ENCODE peak calls at places on chromosomes 11 and 22, in nine cellular contexts. P, H, V, U, X, K, C, L and I are unnamed samples.

GRCh38 chr11:74870485-74870884 is 78.4 kb downstream of the XRRA1 start:
- DNase-seq in X (no peak), H (no peak), U (peak; percentile 83), V (no peak), L (no peak), P (peak; percentile 63), K (peak; percentile 25), C (no peak), I (no peak)

GRCh38 chr11:102600666-102601065 is 24.5 kb downstream of the MMP20 start:
- DNase-seq in V (no peak), K (no peak), U (no peak), X (no peak), L (no peak), P (no peak), C (no peak), H (no peak), I (no peak)

GRCh38 chr11:67611165-67611564 is 4.4 kb downstream of the NDUFV1 start:
- DNase-seq in V (no peak), H (no peak), L (no peak), K (no peak), C (no peak), P (no peak), U (no peak), X (no peak), I (no peak)

GRCh38 chr11:122046846-122047245 is 69.2 kb downstream of the BLID start:
- DNase-seq in C (no peak), K (no peak), U (no peak), V (no peak), P (no peak), L (no peak), H (no peak), X (no peak), I (no peak)

GRCh38 chr11:83459802-83460201 is 173.6 kb upstream of the CCDC90B start:
- DNase-seq in L (no peak), U (peak; percentile 2), H (no peak), V (no peak), K (peak; percentile 16), C (no peak), X (no peak), P (no peak), I (no peak)

GRCh38 chr11:91904792-91905785 is 319.5 kb upstream of the FAT3 start:
- DNase-seq in U (no peak), C (no peak), V (no peak), P (no peak), K (no peak), H (no peak), X (no peak), L (no peak), I (no peak)

GRCh38 chr11:10405858-10406592 is 49.0 kb upstream of the AMPD3 start:
- DNase-seq in K (peak; percentile 91), U (peak; percentile 94), H (peak; percentile 56), P (peak; percentile 84), C (peak; percentile 84), L (peak; percentile 35), V (peak; percentile 11), X (no peak), I (peak; percentile 64)

GRCh38 chr22:39661842-39662676 is 91.5 kb downstream of the CACNA1I start:
- DNase-seq in C (peak; percentile 25), K (no peak), V (peak; percentile 64), H (peak; percentile 88), U (no peak), X (no peak), P (no peak), L (no peak), I (no peak)

GRCh38 chr11:127059286-127060200 is 59.0 kb upstream of the KIRREL3 start:
- DNase-seq in H (no peak), K (no peak), U (no peak), X (no peak), P (no peak), C (no peak), V (no peak), L (no peak), I (peak; percentile 83)

GRCh38 chr11:106621479-106621878 is 396.8 kb downstream of the GUCY1A2 start:
- DNase-seq in X (no peak), U (no peak), V (no peak), C (no peak), K (no peak), L (no peak), P (no peak), H (no peak), I (no peak)

GRCh38 chr11:70140859-70141489 is 62.1 kb upstream of the FADD start:
- DNase-seq in C (no peak), K (no peak), X (no peak), H (no peak), L (no peak), U (no peak), P (no peak), V (no peak), I (no peak)

GRCh38 chr22:28714043-28714442 is 27.6 kb downstream of the CHEK2 start:
- DNase-seq in L (no peak), U (peak; percentile 38), K (no peak), P (no peak), X (no peak), C (no peak), H (no peak), V (no peak), I (no peak)

GRCh38 chr11:127994736-127995135 is 592.6 kb downstream of the ETS1 start:
- DNase-seq in K (no peak), H (no peak), L (no peak), P (no peak), U (no peak), X (no peak), V (no peak), C (no peak), I (peak; percentile 30)

GRCh38 chr22:36435516-36436415 is 45.7 kb downstream of the TXN2 start:
- DNase-seq in X (no peak), P (no peak), H (peak; percentile 85), C (no peak), K (no peak), U (no peak), L (peak; percentile 69), V (peak; percentile 43), I (no peak)

GRCh38 chr11:111081021-111081511 is 164.5 kb upstream of the POU2AF2 start:
- DNase-seq in U (no peak), P (no peak), L (no peak), V (no peak), X (no peak), H (no peak), K (peak; percentile 56), C (no peak), I (no peak)

GRCh38 chr11:67435031-67435726 is 2.3 kb downstream of the PTPRCAP start:
- DNase-seq in L (no peak), K (no peak), C (no peak), P (no peak), X (peak; percentile 19), V (no peak), H (peak; percentile 25), U (no peak), I (no peak)

GRCh38 chr22:19664406-19664805 is 49.9 kb upstream of the SEPTIN5 start:
- DNase-seq in C (no peak), K (no peak), H (no peak), L (no peak), X (no peak), V (no peak), U (no peak), P (no peak), I (no peak)